ENCODE peak calls at places on chromosomes 2 and 18, in seven cellular contexts. U is right lobe of liver, D is A549, W is tibial nerve, J is ovary, S is NB4, I is heart left ventricle. H is an unnamed sample.

GRCh38 chr2:201228271-201228911 is 31.9 kb upstream of the CASP8 start:
- DNase-seq in U (no peak), D (no peak), W (no peak), J (no peak), S (peak), I (no peak), H (no peak)

GRCh38 chr2:239629936-239630617 is 229.3 kb upstream of the HDAC4 start:
- DNase-seq in U (no peak), D (no peak), W (no peak), J (no peak), S (no peak), I (no peak), H (no peak)

GRCh38 chr2:11319939-11320338 is 24.5 kb downstream of the ROCK2 start:
- DNase-seq in U (no peak), D (no peak), W (no peak), J (no peak), S (no peak), I (no peak), H (no peak)

GRCh38 chr2:240964221-240964853 is 34.1 kb upstream of the SNED1 start:
- DNase-seq in U (no peak), D (no peak), W (peak), J (no peak), S (peak), I (no peak), H (no peak)

GRCh38 chr18:23703987-23704384 is 14.7 kb downstream of the LAMA3 start:
- DNase-seq in U (no peak), D (no peak), W (no peak), J (no peak), S (no peak), I (no peak), H (no peak)

GRCh38 chr2:26174691-26175181 is 1.8 kb downstream of the GAREM2 start:
- DNase-seq in U (no peak), D (no peak), W (no peak), J (no peak), S (no peak), I (peak), H (no peak)

GRCh38 chr2:197208841-197209240 is 101.7 kb downstream of the ANKRD44 start:
- DNase-seq in U (no peak), D (no peak), W (no peak), J (no peak), S (no peak), I (no peak), H (no peak)

GRCh38 chr18:77132369-77133050 is at the start of gene MBP:
- DNase-seq in U (peak), D (no peak), W (no peak), J (peak), S (peak), I (peak), H (no peak)

GRCh38 chr18:12838178-12838634 is 45.8 kb downstream of the PTPN2 start:
- DNase-seq in U (peak), D (peak), W (no peak), J (peak), S (peak), I (no peak), H (peak)

GRCh38 chr2:96875498-96876035 is 5.7 kb upstream of the SEMA4C start:
- DNase-seq in U (no peak), D (no peak), W (no peak), J (no peak), S (no peak), I (no peak), H (no peak)

GRCh38 chr18:39487932-39488331 is 1922.3 kb upstream of the CELF4 start:
- DNase-seq in U (no peak), D (no peak), W (no peak), J (no peak), S (no peak), I (no peak), H (no peak)

GRCh38 chr2:120574620-120575019 is 161.0 kb upstream of the GLI2 start:
- DNase-seq in U (no peak), D (no peak), W (no peak), J (no peak), S (no peak), I (peak), H (no peak)

GRCh38 chr2:237432484-237433092 is 18.6 kb upstream of the COL6A3 start:
- DNase-seq in U (no peak), D (peak), W (no peak), J (no peak), S (no peak), I (no peak), H (peak)

GRCh38 chr2:202171246-202171833 is 67.1 kb downstream of the SUMO1 start:
- DNase-seq in U (no peak), D (no peak), W (no peak), J (peak), S (peak), I (no peak), H (no peak)

GRCh38 chr2:188576657-188577056 is 285.0 kb downstream of the GULP1 start:
- DNase-seq in U (no peak), D (no peak), W (no peak), J (no peak), S (no peak), I (no peak), H (no peak)

DNA sequence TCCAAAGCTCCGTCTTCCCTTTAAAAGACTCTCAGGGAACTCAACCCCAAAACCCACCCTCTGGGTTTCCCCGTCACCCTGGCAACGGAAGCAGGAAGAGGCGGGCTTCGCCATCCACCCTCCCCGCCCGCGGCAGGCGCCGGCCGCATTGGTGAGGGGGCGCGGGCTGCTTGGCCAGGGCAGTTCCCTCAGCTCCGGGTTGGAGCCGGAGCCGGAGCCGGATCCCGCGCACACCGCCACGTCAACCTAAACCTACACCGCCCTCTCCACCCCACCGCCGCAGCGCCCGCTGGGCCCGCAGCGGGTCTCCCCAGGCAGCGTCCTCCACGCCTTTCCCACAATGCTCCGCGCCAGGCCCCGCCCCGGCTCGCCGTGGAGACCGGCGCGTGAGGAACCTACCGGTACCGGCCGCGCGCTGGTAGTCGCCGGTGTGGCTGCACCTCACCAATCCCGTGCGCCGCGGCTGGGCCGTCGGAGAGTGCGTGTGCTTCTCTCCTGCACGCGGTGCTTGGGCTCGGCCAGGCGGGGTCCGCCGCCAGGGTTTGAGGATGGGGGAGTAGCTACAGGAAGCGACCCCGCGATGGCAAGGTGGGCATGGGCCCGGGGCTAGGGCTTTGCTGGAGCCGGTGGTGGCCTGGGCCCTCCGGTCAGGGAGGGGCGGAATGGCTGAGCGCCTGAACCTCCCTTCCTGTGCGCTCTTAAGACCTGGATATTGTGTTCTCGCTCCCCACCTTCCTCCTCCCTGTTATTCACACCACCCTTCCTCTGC is at the start of gene DNAJC10:
- DNase-seq in U (peak), D (peak), W (peak), J (peak), S (peak), I (peak), H (peak)
- TF ChIP-seq POLR2A in U (peak), D (peak), W (peak), J (no peak), S (peak), I (no peak), H (peak)

GRCh38 chr18:11830585-11830984 is 20.6 kb upstream of the CHMP1B start:
- DNase-seq in U (no peak), D (no peak), W (no peak), J (no peak), S (no peak), I (no peak), H (no peak)

GRCh38 chr18:11827963-11828362 is 23.2 kb upstream of the CHMP1B start:
- DNase-seq in U (no peak), D (no peak), W (no peak), J (no peak), S (no peak), I (no peak), H (no peak)

GRCh38 chr18:11823545-11823944 is 27.7 kb upstream of the CHMP1B start:
- DNase-seq in U (no peak), D (no peak), W (no peak), J (no peak), S (no peak), I (no peak), H (no peak)

GRCh38 chr18:11828772-11829432 is 22.3 kb upstream of the CHMP1B start:
- DNase-seq in U (no peak), D (no peak), W (no peak), J (no peak), S (no peak), I (no peak), H (no peak)

GRCh38 chr18:11826836-11827235 is 24.4 kb upstream of the CHMP1B start:
- DNase-seq in U (no peak), D (no peak), W (no peak), J (no peak), S (no peak), I (no peak), H (no peak)
- TF ChIP-seq POLR2A in U (no peak), D (no peak), W (no peak), J (no peak), S (no peak), I (no peak), H (no peak)

GRCh38 chr2:74528600-74529356 is 728 bp downstream of the AUP1 start:
- DNase-seq in U (no peak), D (no peak), W (no peak), J (no peak), S (no peak), I (peak), H (no peak)

GRCh38 chr2:74531666-74532065 is 1.9 kb downstream of the HTRA2 start:
- DNase-seq in U (no peak), D (no peak), W (no peak), J (no peak), S (no peak), I (no peak), H (no peak)

GRCh38 chr2:74530239-74531161 is 767 bp downstream of the HTRA2 start:
- DNase-seq in U (no peak), D (peak), W (no peak), J (no peak), S (peak), I (peak), H (no peak)

GRCh38 chr2:74527741-74528140 is 1.7 kb upstream of the DQX1 start:
- DNase-seq in U (no peak), D (no peak), W (no peak), J (no peak), S (no peak), I (no peak), H (no peak)

DNA sequence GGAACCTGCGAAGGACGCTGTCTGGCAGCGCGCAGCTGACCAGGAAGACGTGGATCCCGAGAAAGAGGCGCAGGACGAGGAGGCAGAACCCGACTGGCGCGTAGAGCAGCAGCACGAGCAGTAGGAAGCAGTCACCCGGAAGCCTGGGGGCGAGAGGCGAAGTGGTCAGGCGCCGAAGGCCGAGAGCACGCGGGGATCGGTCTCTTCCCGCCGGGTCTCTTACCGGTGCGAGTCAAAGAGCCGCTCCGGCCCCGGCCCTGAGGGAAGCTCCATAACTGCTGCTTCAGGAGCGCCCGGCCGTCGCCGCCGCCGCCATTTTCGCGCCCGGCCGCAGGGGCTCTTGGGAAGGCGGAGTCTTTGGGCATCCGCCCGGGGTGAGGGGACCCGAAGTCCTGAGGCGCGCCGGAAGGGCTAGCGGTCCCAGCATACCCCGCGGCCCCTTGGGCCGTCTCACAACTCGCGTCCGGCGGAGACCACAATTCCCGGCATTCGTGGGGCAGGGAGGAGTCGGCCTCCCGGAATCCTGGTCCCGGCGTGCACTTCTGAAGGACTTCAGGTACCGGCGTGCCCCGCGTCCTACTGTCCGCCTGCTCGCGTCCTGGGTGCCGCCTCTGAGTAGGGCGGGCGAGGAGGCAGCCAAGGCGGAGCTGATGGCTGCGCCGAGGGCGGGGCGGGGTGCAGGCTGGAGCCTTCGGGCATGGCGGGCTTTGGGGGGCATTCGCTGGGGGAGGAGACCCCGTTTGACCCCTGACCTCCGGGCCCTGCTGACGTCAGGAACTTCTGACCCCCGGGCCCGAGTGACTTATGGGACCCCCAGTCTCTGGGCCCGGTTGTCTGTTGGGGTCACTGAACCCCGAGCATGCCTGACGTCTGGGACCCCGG is at the start of the genes AUP1 and HTRA2:
- DNase-seq in U (peak), D (peak), W (peak), J (peak), S (peak), I (peak), H (peak)
- TF ChIP-seq POLR2A in U (peak), D (peak), W (peak), J (peak), S (peak), I (no peak), H (peak)

GRCh38 chr18:63078471-63078870 is 241.1 kb downstream of the BCL2 start:
- DNase-seq in U (no peak), D (no peak), W (no peak), J (no peak), S (peak), I (no peak), H (no peak)

GRCh38 chr18:63073481-63073880 is 246.1 kb downstream of the BCL2 start:
- DNase-seq in U (no peak), D (no peak), W (no peak), J (no peak), S (peak), I (no peak), H (no peak)

GRCh38 chr18:63070750-63071502 is 248.6 kb downstream of the BCL2 start:
- DNase-seq in U (no peak), D (no peak), W (no peak), J (no peak), S (no peak), I (no peak), H (no peak)

GRCh38 chr18:63071566-63072175 is 247.9 kb downstream of the BCL2 start:
- DNase-seq in U (no peak), D (no peak), W (no peak), J (no peak), S (peak), I (no peak), H (no peak)

GRCh38 chr18:63074987-63075404 is 244.6 kb downstream of the BCL2 start:
- DNase-seq in U (peak), D (peak), W (peak), J (peak), S (peak), I (peak), H (peak)
- TF ChIP-seq POLR2A in U (no peak), D (no peak), W (peak), J (no peak), S (peak), I (no peak), H (no peak)

DNA sequence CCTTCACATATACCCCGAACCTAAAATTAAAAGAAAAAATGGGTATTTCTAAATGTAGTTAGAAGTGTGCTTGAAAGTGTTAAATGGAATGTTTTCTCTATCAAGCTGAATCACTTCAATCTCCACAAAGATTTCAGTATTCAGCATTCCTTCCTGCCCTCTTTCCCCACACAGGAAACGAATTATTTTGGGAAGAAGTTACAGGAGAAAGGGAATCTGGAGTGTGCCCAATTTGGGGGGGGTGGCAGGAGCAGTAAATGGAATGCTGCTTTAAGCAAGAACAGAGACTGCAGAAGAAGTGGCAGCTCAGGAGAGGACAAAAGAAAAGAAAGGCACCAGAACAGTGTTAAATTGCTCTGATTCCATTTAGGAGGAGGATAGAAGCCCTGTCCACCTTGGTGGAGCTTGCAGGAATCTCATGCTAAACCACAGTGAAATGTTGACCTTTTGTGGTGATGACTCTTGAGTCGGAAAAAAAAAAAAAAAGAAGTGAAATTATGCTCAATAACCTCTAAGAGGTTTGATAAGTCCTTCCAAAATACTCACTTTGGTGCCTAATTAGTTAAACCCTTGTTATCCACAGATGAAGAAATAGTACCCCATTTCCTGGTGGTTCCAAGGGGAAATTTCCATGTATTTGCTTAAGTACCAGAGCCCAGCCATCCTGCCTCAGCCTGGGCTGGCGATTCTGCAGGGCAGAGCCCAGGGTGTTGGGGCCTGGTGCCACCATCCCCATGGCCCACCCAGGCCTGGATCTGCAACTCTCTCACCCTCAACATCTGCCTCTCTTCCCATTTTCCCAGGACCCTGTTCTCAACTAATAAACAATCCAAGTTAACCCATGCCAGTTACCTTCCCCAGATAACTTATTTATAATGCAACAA is 56.5 kb downstream of the MYO5B start:
- DNase-seq in U (no peak), D (no peak), W (no peak), J (no peak), S (no peak), I (no peak), H (no peak)
- TF ChIP-seq POLR2A in U (no peak), D (no peak), W (no peak), J (no peak), S (no peak), I (no peak), H (no peak)

DNA sequence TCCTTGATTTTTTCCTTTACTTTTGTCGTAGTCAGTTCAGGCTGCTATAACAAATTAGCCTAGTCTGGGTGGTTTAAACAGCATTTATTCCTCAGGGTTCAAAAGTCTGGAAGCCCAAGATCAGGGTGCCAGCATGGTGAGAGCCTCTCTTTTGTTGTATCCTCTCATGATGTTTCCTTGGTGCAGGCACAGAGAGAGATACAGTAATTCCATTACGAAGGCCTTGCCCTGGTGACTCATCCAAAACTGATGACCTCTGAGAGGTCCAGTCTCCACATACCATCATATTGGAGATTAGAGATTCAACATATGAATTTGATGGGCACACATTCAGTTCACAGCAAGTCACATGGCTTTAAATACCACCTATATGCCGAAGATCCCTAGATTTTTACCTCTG is 253.8 kb downstream of the CYRIA start:
- DNase-seq in U (no peak), D (no peak), W (no peak), J (no peak), S (no peak), I (no peak), H (no peak)
- TF ChIP-seq POLR2A in U (no peak), D (no peak), W (no peak), J (no peak), S (no peak), I (no peak), H (no peak)

DNA sequence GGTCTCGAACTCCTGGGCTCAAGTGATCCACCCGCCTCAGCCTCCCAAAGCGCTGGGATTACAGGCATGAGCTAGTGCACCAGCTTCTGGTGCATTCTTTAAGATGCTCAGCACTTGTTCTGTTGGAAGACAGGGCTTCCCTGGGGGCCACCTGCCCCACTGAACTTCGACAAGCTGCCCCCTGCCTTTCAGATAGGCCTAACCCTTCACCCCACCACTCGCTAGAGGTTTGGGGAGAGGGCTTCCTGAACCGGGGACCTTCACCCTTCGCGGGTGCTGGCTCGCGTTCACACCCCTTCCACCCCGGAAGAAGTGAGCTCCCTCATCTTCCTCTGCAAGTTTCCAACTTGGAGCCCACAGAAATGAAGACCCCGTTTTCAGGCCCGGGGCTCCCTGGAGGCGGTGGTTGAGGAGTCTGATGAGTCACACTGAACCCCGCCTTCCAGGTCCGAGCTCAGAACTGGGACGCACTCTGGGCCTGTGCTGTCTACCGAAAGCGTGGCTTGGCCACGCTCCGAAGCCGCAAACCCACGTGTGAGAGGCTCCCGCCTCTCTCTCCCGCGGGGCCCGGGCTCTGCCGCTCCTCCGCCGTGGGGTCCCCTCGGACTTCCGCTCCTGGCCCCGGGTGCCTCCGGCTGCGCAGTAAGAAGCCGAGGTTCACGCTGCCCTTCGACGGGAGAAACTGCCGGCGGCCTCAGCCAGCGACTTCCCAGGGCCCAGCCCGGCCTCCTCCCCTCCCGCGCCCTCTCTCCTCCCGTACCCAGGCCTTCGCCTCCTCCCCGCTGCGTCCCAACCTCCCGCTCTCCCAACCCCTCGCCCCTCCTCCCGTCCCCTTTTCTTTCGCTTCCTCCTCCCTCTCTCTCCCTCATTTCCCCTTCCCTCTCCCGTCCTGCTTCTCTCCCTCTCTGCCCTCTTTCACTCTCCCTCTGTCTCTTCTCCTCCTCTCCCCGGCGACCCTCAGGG is 47.5 kb upstream of the SP3 start:
- DNase-seq in U (no peak), D (no peak), W (peak), J (peak), S (peak), I (peak), H (no peak)
- TF ChIP-seq POLR2A in U (no peak), D (no peak), W (peak), J (peak), S (no peak), I (no peak), H (no peak)

H was measured in H54.